ENCODE peak calls at places on chromosomes 11 and 22, in six cellular contexts. One of them, this sample, is unnamed.

GRCh38 chr11:28679795-28680194 is 571.6 kb downstream of the METTL15 start:
- DNase-seq in mesendoderm: no peak
- DNase-seq in H1: no peak
- DNase-seq in H9: no peak
- DNase-seq in neuronal stem cell: no peak
- DNase-seq in trophoblast cell: no peak
- DNase-seq in this sample: peak

GRCh38 chr11:66290332-66290629 is 1.3 kb upstream of the YIF1A start:
- DNase-seq in mesendoderm: no peak
- DNase-seq in H9: no peak
- DNase-seq in H1: no peak
- DNase-seq in trophoblast cell: no peak
- DNase-seq in neuronal stem cell: no peak
- DNase-seq in this sample: no peak

GRCh38 chr11:9716275-9717039 is 52.6 kb downstream of the SWAP70 start:
- DNase-seq in neuronal stem cell: no peak
- DNase-seq in trophoblast cell: no peak
- DNase-seq in mesendoderm: no peak
- DNase-seq in H1: no peak
- DNase-seq in H9: no peak
- DNase-seq in this sample: peak

GRCh38 chr22:38941488-38941987 is 15.9 kb upstream of the APOBEC3A start:
- DNase-seq in H9: no peak
- DNase-seq in mesendoderm: no peak
- DNase-seq in H1: no peak
- DNase-seq in neuronal stem cell: no peak
- DNase-seq in trophoblast cell: peak
- DNase-seq in this sample: no peak

GRCh38 chr11:117410861-117411725 is 83.4 kb downstream of the CEP164 start:
- DNase-seq in neuronal stem cell: no peak
- DNase-seq in mesendoderm: peak
- DNase-seq in H1: no peak
- DNase-seq in H9: peak
- DNase-seq in trophoblast cell: no peak
- DNase-seq in this sample: no peak

GRCh38 chr11:111044751-111045407 is 200.6 kb upstream of the POU2AF2 start:
- DNase-seq in H9: no peak
- DNase-seq in trophoblast cell: no peak
- DNase-seq in H1: no peak
- DNase-seq in mesendoderm: no peak
- DNase-seq in neuronal stem cell: no peak
- DNase-seq in this sample: no peak

GRCh38 chr11:113730887-113731726 is 25.0 kb upstream of the TMPRSS5 start:
- DNase-seq in trophoblast cell: peak
- DNase-seq in mesendoderm: peak
- DNase-seq in neuronal stem cell: peak
- DNase-seq in H9: peak
- DNase-seq in H1: no peak
- DNase-seq in this sample: peak

GRCh38 chr11:65045728-65046127 is 4.7 kb downstream of the SAC3D1 start:
- DNase-seq in mesendoderm: no peak
- DNase-seq in trophoblast cell: no peak
- DNase-seq in H1: no peak
- DNase-seq in H9: no peak
- DNase-seq in neuronal stem cell: no peak
- DNase-seq in this sample: no peak

GRCh38 chr11:16806791-16807190 is 68.3 kb downstream of the C11orf58 start:
- DNase-seq in mesendoderm: no peak
- DNase-seq in neuronal stem cell: no peak
- DNase-seq in trophoblast cell: no peak
- DNase-seq in H9: no peak
- DNase-seq in H1: no peak
- DNase-seq in this sample: peak

GRCh38 chr11:27012254-27012921 is 18.5 kb downstream of the FIBIN start:
- DNase-seq in trophoblast cell: no peak
- DNase-seq in neuronal stem cell: peak
- DNase-seq in mesendoderm: peak
- DNase-seq in H1: no peak
- DNase-seq in H9: no peak
- DNase-seq in this sample: peak

GRCh38 chr22:31346733-31347250 is 646 bp upstream of the PATZ1 start:
- DNase-seq in trophoblast cell: no peak
- DNase-seq in neuronal stem cell: peak
- DNase-seq in mesendoderm: peak
- DNase-seq in H9: peak
- DNase-seq in H1: no peak
- DNase-seq in this sample: peak

GRCh38 chr11:3840289-3840869 is 380 bp downstream of the RHOG start:
- DNase-seq in mesendoderm: no peak
- DNase-seq in neuronal stem cell: peak
- DNase-seq in H1: no peak
- DNase-seq in H9: no peak
- DNase-seq in trophoblast cell: peak
- DNase-seq in this sample: no peak

GRCh38 chr11:79570104-79570503 is 129.3 kb upstream of the TENM4 start:
- DNase-seq in H1: no peak
- DNase-seq in H9: no peak
- DNase-seq in neuronal stem cell: no peak
- DNase-seq in trophoblast cell: no peak
- DNase-seq in mesendoderm: no peak
- DNase-seq in this sample: no peak

GRCh38 chr11:12418019-12418611 is 40.7 kb downstream of the PARVA start:
- DNase-seq in mesendoderm: peak
- DNase-seq in H9: no peak
- DNase-seq in neuronal stem cell: no peak
- DNase-seq in H1: no peak
- DNase-seq in trophoblast cell: peak
- DNase-seq in this sample: peak

GRCh38 chr11:75423721-75424120 is 9.3 kb downstream of the KLHL35 start:
- DNase-seq in H1: no peak
- DNase-seq in mesendoderm: no peak
- DNase-seq in trophoblast cell: no peak
- DNase-seq in H9: no peak
- DNase-seq in neuronal stem cell: no peak
- DNase-seq in this sample: no peak

GRCh38 chr22:22203048-22203971 is 41.3 kb upstream of the VPREB1 start:
- DNase-seq in H1: no peak
- DNase-seq in mesendoderm: no peak
- DNase-seq in neuronal stem cell: no peak
- DNase-seq in H9: no peak
- DNase-seq in trophoblast cell: no peak
- DNase-seq in this sample: no peak

GRCh38 chr11:86174101-86175046 is 70.2 kb upstream of the EED start:
- DNase-seq in trophoblast cell: peak
- DNase-seq in H1: no peak
- DNase-seq in neuronal stem cell: no peak
- DNase-seq in mesendoderm: no peak
- DNase-seq in H9: no peak
- DNase-seq in this sample: peak

GRCh38 chr11:2135018-2135569 is 4.1 kb downstream of the IGF2 start:
- DNase-seq in mesendoderm: no peak
- DNase-seq in neuronal stem cell: no peak
- DNase-seq in H9: no peak
- DNase-seq in trophoblast cell: no peak
- DNase-seq in H1: no peak
- DNase-seq in this sample: no peak

GRCh38 chr11:2137202-2138071 is 1.8 kb downstream of the IGF2 start:
- DNase-seq in mesendoderm: peak
- DNase-seq in H9: peak
- DNase-seq in H1: no peak
- DNase-seq in neuronal stem cell: peak
- DNase-seq in trophoblast cell: no peak
- DNase-seq in this sample: peak

GRCh38 chr11:2135648-2136201 is 3.5 kb downstream of the IGF2 start:
- DNase-seq in H1: no peak
- DNase-seq in trophoblast cell: no peak
- DNase-seq in neuronal stem cell: no peak
- DNase-seq in mesendoderm: no peak
- DNase-seq in H9: no peak
- DNase-seq in this sample: no peak

GRCh38 chr11:2136952-2137201 is 2.3 kb downstream of the IGF2 start:
- DNase-seq in H9: peak
- DNase-seq in mesendoderm: no peak
- DNase-seq in neuronal stem cell: no peak
- DNase-seq in trophoblast cell: no peak
- DNase-seq in H1: no peak
- DNase-seq in this sample: no peak

DNA sequence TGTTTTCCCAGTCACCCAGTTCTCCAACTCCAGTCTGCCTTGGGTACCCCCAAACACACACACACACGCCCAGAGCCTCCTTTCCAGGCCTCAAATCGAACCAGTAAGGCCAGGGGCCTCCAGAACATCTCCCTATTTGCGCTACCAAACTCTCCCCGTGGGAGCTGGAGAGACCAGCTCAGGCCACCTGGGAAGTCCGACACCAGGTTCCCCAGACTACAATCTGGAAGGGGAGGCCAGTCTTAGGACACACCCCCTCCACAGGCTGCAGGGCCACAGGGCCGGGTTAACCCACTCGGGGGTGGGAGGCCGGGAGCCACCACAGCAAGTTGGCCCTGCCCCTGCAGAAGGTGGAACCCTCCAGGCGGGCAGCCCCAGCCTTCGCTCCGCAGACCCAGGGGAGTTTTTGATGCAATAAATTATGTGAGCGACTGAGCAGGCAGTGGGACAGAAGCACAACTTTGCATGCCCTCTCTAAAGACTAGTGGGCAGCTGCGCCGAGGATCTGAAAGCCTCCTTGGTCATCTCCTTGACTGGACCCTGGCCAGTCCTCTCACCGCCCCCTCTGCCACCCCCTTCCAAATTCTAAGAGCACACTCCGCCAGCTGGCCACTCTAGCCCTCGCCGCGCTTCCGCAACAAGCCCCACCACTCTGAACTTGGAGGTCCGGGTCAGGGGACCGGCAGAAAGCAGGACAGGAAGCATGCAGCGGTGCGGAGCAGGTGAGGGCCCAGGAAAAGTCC is 2.8 kb downstream of the IGF2 start:
- DNase-seq in H9: no peak
- DNase-seq in trophoblast cell: no peak
- DNase-seq in neuronal stem cell: no peak
- DNase-seq in mesendoderm: no peak
- DNase-seq in H1: no peak
- DNase-seq in this sample: no peak
- H4K8ac ChIP-seq in H9: no peak
- H4K8ac ChIP-seq in trophoblast cell: no peak
- H4K8ac ChIP-seq in neuronal stem cell: no peak
- H4K8ac ChIP-seq in mesendoderm: no peak
- H4K8ac ChIP-seq in H1: peak
- H4K8ac ChIP-seq in this sample: no peak

DNA sequence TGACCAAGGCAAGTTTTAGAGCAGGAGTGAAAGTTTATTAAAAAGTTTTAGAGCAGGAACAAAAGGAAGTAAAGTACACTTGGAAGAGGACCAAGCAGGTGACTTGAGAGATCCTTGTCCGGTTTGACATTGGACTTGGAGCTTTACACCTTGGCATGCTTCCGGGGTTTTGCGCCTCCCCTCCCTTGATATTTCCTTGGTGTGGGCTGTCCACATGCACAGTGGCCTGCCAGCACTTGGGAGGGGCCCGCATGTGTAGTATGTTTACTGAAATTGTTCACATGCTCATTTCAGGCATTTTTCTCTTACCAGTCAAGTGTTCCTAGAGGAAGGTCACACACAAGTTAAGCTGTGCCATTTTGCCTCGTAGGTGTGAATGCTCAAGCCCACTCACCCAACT is 19.0 kb upstream of the THRSP start:
- DNase-seq in neuronal stem cell: no peak
- DNase-seq in mesendoderm: no peak
- DNase-seq in trophoblast cell: peak
- DNase-seq in H9: no peak
- DNase-seq in H1: no peak
- DNase-seq in this sample: no peak
- H4K8ac ChIP-seq in neuronal stem cell: no peak
- H4K8ac ChIP-seq in mesendoderm: no peak
- H4K8ac ChIP-seq in trophoblast cell: no peak
- H4K8ac ChIP-seq in H9: no peak
- H4K8ac ChIP-seq in H1: no peak
- H4K8ac ChIP-seq in this sample: peak

GRCh38 chr22:45480717-45481116 is 22.0 kb upstream of the FBLN1 start:
- DNase-seq in mesendoderm: no peak
- DNase-seq in trophoblast cell: no peak
- DNase-seq in neuronal stem cell: no peak
- DNase-seq in H1: no peak
- DNase-seq in H9: no peak
- DNase-seq in this sample: no peak

GRCh38 chr22:45475876-45476514 is 26.7 kb upstream of the FBLN1 start:
- DNase-seq in mesendoderm: no peak
- DNase-seq in neuronal stem cell: no peak
- DNase-seq in trophoblast cell: no peak
- DNase-seq in H9: no peak
- DNase-seq in H1: no peak
- DNase-seq in this sample: no peak

GRCh38 chr22:45477366-45478107 is 25.1 kb upstream of the FBLN1 start:
- DNase-seq in H1: no peak
- DNase-seq in H9: no peak
- DNase-seq in neuronal stem cell: no peak
- DNase-seq in trophoblast cell: no peak
- DNase-seq in mesendoderm: no peak
- DNase-seq in this sample: no peak

GRCh38 chr22:45476814-45477213 is 25.9 kb upstream of the FBLN1 start:
- DNase-seq in H9: no peak
- DNase-seq in neuronal stem cell: no peak
- DNase-seq in H1: no peak
- DNase-seq in mesendoderm: no peak
- DNase-seq in trophoblast cell: no peak
- DNase-seq in this sample: no peak

GRCh38 chr22:45478108-45478771 is 24.4 kb upstream of the FBLN1 start:
- DNase-seq in mesendoderm: no peak
- DNase-seq in H9: no peak
- DNase-seq in H1: no peak
- DNase-seq in neuronal stem cell: no peak
- DNase-seq in trophoblast cell: peak
- DNase-seq in this sample: peak
- H4K8ac ChIP-seq in mesendoderm: no peak
- H4K8ac ChIP-seq in H9: no peak
- H4K8ac ChIP-seq in H1: no peak
- H4K8ac ChIP-seq in neuronal stem cell: no peak
- H4K8ac ChIP-seq in trophoblast cell: no peak
- H4K8ac ChIP-seq in this sample: peak

GRCh38 chr11:112134473-112134872 is 29.4 kb downstream of the IL18 start:
- DNase-seq in neuronal stem cell: no peak
- DNase-seq in trophoblast cell: no peak
- DNase-seq in H1: no peak
- DNase-seq in H9: no peak
- DNase-seq in mesendoderm: no peak
- DNase-seq in this sample: no peak

GRCh38 chr11:112127056-112127455 is 36.8 kb downstream of the IL18 start:
- DNase-seq in mesendoderm: no peak
- DNase-seq in H1: no peak
- DNase-seq in trophoblast cell: no peak
- DNase-seq in neuronal stem cell: no peak
- DNase-seq in H9: no peak
- DNase-seq in this sample: no peak

GRCh38 chr11:112132737-112133136 is 31.2 kb downstream of the IL18 start:
- DNase-seq in H1: no peak
- DNase-seq in neuronal stem cell: no peak
- DNase-seq in trophoblast cell: no peak
- DNase-seq in H9: no peak
- DNase-seq in mesendoderm: peak
- DNase-seq in this sample: no peak

GRCh38 chr11:112129656-112130055 is 34.2 kb downstream of the IL18 start:
- DNase-seq in neuronal stem cell: no peak
- DNase-seq in H1: no peak
- DNase-seq in mesendoderm: no peak
- DNase-seq in H9: no peak
- DNase-seq in trophoblast cell: no peak
- DNase-seq in this sample: no peak

GRCh38 chr11:112128483-112129121 is 35.3 kb downstream of the IL18 start:
- DNase-seq in neuronal stem cell: no peak
- DNase-seq in trophoblast cell: peak
- DNase-seq in H9: no peak
- DNase-seq in H1: no peak
- DNase-seq in mesendoderm: no peak
- DNase-seq in this sample: peak
- H4K8ac ChIP-seq in neuronal stem cell: no peak
- H4K8ac ChIP-seq in trophoblast cell: no peak
- H4K8ac ChIP-seq in H9: no peak
- H4K8ac ChIP-seq in H1: no peak
- H4K8ac ChIP-seq in mesendoderm: no peak
- H4K8ac ChIP-seq in this sample: no peak

This sample was measured in IMR-90.